ENCODE peak calls at places on chromosomes 16 and 17, in ten cellular contexts. Z, M, X, Q, Y, G, O, K, P and B are unnamed samples.

GRCh38 chr17:43125967-43126910 is 1.1 kb upstream of the BRCA1 start:
- DNase-seq in P (no peak), M (no peak), X (no peak), K (no peak), O (peak; percentile 1), Q (peak; percentile 7), Y (no peak), G (no peak), Z (no peak), B (peak; percentile 26)

GRCh38 chr16:3819741-3820724 is 60.5 kb downstream of the CREBBP start:
- DNase-seq in G (no peak), Q (peak; percentile 99), K (no peak), P (peak; percentile 75), Z (peak; percentile 93), Y (no peak), M (no peak), X (peak; percentile 77), O (peak; percentile 86), B (no peak)

GRCh38 chr17:82684207-82684903 is 14.1 kb downstream of the RAB40B start:
- DNase-seq in Z (peak; percentile 37), X (no peak), K (no peak), Q (peak; percentile 25), M (no peak), G (no peak), O (peak; percentile 71), P (no peak), Y (no peak), B (no peak)

GRCh38 chr16:57540906-57541753 is 1.3 kb upstream of the ADGRG5 start:
- DNase-seq in Y (no peak), O (peak; percentile 49), P (no peak), Z (no peak), K (no peak), G (no peak), M (no peak), Q (no peak), X (no peak), B (no peak)

GRCh38 chr17:68057531-68057952 is 22.0 kb downstream of the KPNA2 start:
- DNase-seq in X (no peak), P (no peak), K (no peak), Y (no peak), G (no peak), Z (no peak), M (no peak), O (no peak), Q (peak; percentile 65), B (no peak)

GRCh38 chr16:47666434-47666833 is 205.3 kb downstream of the PHKB start:
- DNase-seq in O (no peak), P (no peak), K (no peak), M (no peak), X (no peak), G (no peak), Y (no peak), Z (no peak), Q (no peak), B (no peak)

GRCh38 chr17:59872351-59872750 is 20.4 kb downstream of the TUBD1 start:
- DNase-seq in Z (no peak), K (no peak), P (no peak), M (no peak), Y (no peak), O (no peak), Q (no peak), X (no peak), G (no peak), B (no peak)

GRCh38 chr17:66789961-66790421 is 44.9 kb upstream of the CACNG5 start:
- DNase-seq in K (no peak), Y (no peak), Q (no peak), Z (peak; percentile 62), X (no peak), P (no peak), G (no peak), O (no peak), M (no peak), B (no peak)

GRCh38 chr16:46844771-46845170 is 13.8 kb upstream of the C16orf87 start:
- DNase-seq in Q (no peak), Y (no peak), M (no peak), X (no peak), O (no peak), Z (peak; percentile 67), K (no peak), P (no peak), G (no peak), B (no peak)

GRCh38 chr17:41785876-41786226 is 660 bp downstream of the JUP start:
- DNase-seq in G (peak; percentile 40), Y (no peak), Z (peak; percentile 22), Q (no peak), M (no peak), X (no peak), P (peak; percentile 35), O (peak; percentile 92), K (no peak), B (no peak)

GRCh38 chr16:27290582-27290981 is 22.0 kb upstream of the NSMCE1 start:
- DNase-seq in M (no peak), Q (peak; percentile 20), G (no peak), O (no peak), P (no peak), K (no peak), Y (no peak), X (no peak), Z (no peak), B (no peak)

GRCh38 chr17:39225974-39226683 is 384 bp upstream of the STAC2 start:
- DNase-seq in M (peak; percentile 99), Q (peak; percentile 40), O (no peak), Z (peak; percentile 44), Y (no peak), K (peak; percentile 81), G (peak; percentile 95), X (no peak), P (peak; percentile 89), B (peak; percentile 65)

GRCh38 chr17:72118588-72119279 is 2.1 kb upstream of the SOX9 start:
- DNase-seq in X (no peak), P (peak; percentile 85), G (peak; percentile 71), Q (peak; percentile 77), Y (no peak), K (no peak), Z (peak; percentile 84), O (peak; percentile 84), M (peak; percentile 79), B (peak; percentile 55)

DNA sequence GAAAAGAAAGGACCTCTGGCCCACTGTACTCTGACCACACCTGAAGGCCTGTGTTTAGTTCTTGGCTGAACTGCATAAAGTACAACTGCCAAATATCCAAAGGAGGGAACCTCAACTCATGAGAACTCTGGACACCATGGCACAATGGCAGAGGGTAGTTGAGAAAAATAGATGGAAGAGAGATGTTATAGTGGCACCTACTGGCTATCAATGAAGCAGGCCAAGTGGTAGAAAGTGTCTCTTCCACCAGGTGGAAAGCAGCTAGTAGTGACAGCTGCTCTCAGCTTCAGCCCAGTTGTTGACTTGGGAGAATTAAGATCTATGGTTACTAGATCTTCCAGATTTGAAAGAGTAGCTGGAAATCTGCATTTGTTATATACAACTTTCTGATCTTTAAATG is 3.2 kb downstream of the MED31 start:
- DNase-seq in O (peak; percentile 39), K (no peak), Z (no peak), M (no peak), Y (no peak), Q (no peak), P (no peak), G (no peak), X (no peak), B (no peak)
- TF ChIP-seq CTCF in O (peak; percentile 43), K (peak; percentile 48), Z (peak; percentile 14), M (no peak), Y (peak; percentile 35), Q (no peak), P (peak; percentile 9), G (no peak), X (peak; percentile 8), B (peak; percentile 35)

GRCh38 chr17:46976626-46977270 is 2.3 kb downstream of the RPRML start:
- DNase-seq in Y (no peak), M (no peak), Q (no peak), K (no peak), O (no peak), P (no peak), G (peak; percentile 31), Z (no peak), X (no peak), B (no peak)

GRCh38 chr17:46978489-46979022 is 497 bp downstream of the RPRML start:
- DNase-seq in M (peak; percentile 40), Z (no peak), K (no peak), Y (no peak), O (no peak), Q (no peak), P (peak; percentile 31), G (peak; percentile 39), X (no peak), B (peak; percentile 36)

GRCh38 chr17:46979023-46979870 is at the start of gene RPRML:
- DNase-seq in O (peak; percentile 14), K (no peak), M (peak; percentile 79), G (peak; percentile 72), X (no peak), Z (peak; percentile 27), Y (peak; percentile 33), P (peak; percentile 61), Q (no peak), B (peak; percentile 59)

GRCh38 chr17:46977750-46978488 is 1.1 kb downstream of the RPRML start:
- DNase-seq in Z (no peak), X (no peak), Q (no peak), P (no peak), M (no peak), Y (no peak), K (no peak), O (no peak), G (peak; percentile 44), B (no peak)

DNA sequence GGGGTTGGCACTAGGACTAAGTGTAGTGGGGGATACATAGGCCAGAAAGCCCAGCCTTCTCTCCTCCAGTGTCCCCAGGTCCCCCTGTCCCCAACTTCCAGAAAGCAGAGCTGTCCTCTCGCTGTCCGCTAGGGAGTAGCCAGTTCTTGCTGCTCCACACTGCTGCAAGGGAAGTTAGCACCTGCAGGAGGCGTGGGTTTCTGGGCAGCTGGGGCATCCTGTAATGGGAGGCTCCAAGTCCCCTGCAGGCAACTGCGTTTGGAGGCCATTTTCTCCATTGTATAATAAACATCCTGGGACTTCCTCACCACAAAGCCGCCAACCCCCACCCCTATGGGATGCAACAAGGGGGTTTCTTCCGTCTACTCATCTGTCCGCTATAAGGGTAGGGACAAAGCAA is 1.7 kb downstream of the RPRML start:
- DNase-seq in X (no peak), Q (no peak), Z (peak; percentile 29), O (peak; percentile 46), G (peak; percentile 81), P (peak; percentile 69), Y (no peak), M (peak; percentile 66), K (peak; percentile 80), B (no peak)
- TF ChIP-seq CTCF in X (peak; percentile 29), Q (no peak), Z (peak; percentile 28), O (peak; percentile 34), G (peak; percentile 36), P (peak; percentile 32), Y (no peak), M (peak; percentile 41), K (peak; percentile 91), B (no peak)

GRCh38 chr17:9645858-9646555 is 690 bp downstream of the USP43 start:
- DNase-seq in P (peak; percentile 71), Y (peak; percentile 39), M (peak; percentile 69), X (no peak), K (no peak), G (peak; percentile 47), Z (peak; percentile 33), Q (no peak), O (peak; percentile 76), B (peak; percentile 62)
- TF ChIP-seq CTCF in P (no peak), Y (peak; percentile 11), M (no peak), X (no peak), K (no peak), G (no peak), Z (no peak), Q (no peak), O (no peak), B (peak; percentile 6)

GRCh38 chr17:19867094-19867653 is 562 bp downstream of the ULK2 start:
- DNase-seq in K (no peak), Y (peak; percentile 74), Q (peak; percentile 56), Z (peak; percentile 62), G (peak; percentile 77), X (no peak), P (peak; percentile 81), O (peak; percentile 50), M (peak; percentile 67), B (peak; percentile 68)

GRCh38 chr17:19867654-19868395 is at the start of gene ULK2:
- DNase-seq in X (no peak), Q (peak; percentile 72), G (peak; percentile 82), O (peak; percentile 50), M (peak; percentile 79), P (peak; percentile 79), K (no peak), Y (peak; percentile 83), Z (peak; percentile 84), B (peak; percentile 77)
- TF ChIP-seq CTCF in X (no peak), Q (peak; percentile 0), G (no peak), O (no peak), M (no peak), P (no peak), K (peak; percentile 29), Y (no peak), Z (no peak), B (peak; percentile 13)